ENCODE peak calls at places on chromosomes 13 and 19, in six cellular contexts. M is Peyer's patch; H is IMR-90; Z is Jurkat, Clone E6-1; D is BE2C; W is sigmoid colon. B is an unnamed sample.

GRCh38 chr19:30666301-30666803 is 294.2 kb downstream of the ZNF536 start:
- DNase-seq in M (peak), H (peak), Z (no peak), D (peak), W (no peak), B (peak)

GRCh38 chr13:21243045-21243842 is 66.8 kb downstream of the MRPL57 start:
- DNase-seq in M (no peak), H (no peak), Z (no peak), D (no peak), W (no peak), B (no peak)

GRCh38 chr19:35116085-35116801 is 620 bp downstream of the FXYD3 start:
- DNase-seq in M (peak), H (no peak), Z (no peak), D (no peak), W (no peak), B (no peak)

GRCh38 chr13:80962855-80963254 is 621.9 kb upstream of the SPRY2 start:
- DNase-seq in M (no peak), H (no peak), Z (no peak), D (no peak), W (no peak), B (no peak)

GRCh38 chr13:70842062-70842644 is 733.9 kb upstream of the KLHL1 start:
- DNase-seq in M (no peak), H (no peak), Z (no peak), D (peak), W (no peak), B (no peak)

GRCh38 chr13:69168436-69168835 is 939.2 kb upstream of the ATXN8OS start:
- DNase-seq in M (no peak), H (no peak), Z (no peak), D (no peak), W (no peak), B (no peak)

GRCh38 chr19:1862424-1863307 is 713 bp downstream of the KLF16 start:
- DNase-seq in M (no peak), H (no peak), Z (no peak), D (peak), W (no peak), B (peak)

GRCh38 chr19:49142866-49143335 is 12.3 kb downstream of the HRC start:
- DNase-seq in M (peak), H (peak), Z (no peak), D (peak), W (peak), B (peak)

GRCh38 chr19:31960474-31960873 is 384.9 kb upstream of the ZNF507 start:
- DNase-seq in M (no peak), H (no peak), Z (no peak), D (no peak), W (no peak), B (no peak)

GRCh38 chr13:48542581-48543341 is 9.9 kb upstream of the RCBTB2 start:
- DNase-seq in M (peak), H (peak), Z (peak), D (peak), W (peak), B (peak)

GRCh38 chr19:18436651-18437478 is 1.1 kb downstream of the ISYNA1 start:
- DNase-seq in M (peak), H (peak), Z (peak), D (peak), W (peak), B (peak)

GRCh38 chr19:30393729-30394480 is 21.7 kb downstream of the ZNF536 start:
- DNase-seq in M (no peak), H (no peak), Z (no peak), D (no peak), W (no peak), B (no peak)

GRCh38 chr13:29516012-29516411 is 79.5 kb downstream of the SLC7A1 start:
- DNase-seq in M (no peak), H (no peak), Z (no peak), D (no peak), W (no peak), B (no peak)

GRCh38 chr13:102400619-102401125 is 1.2 kb downstream of the FGF14 start:
- DNase-seq in M (no peak), H (no peak), Z (no peak), D (peak), W (no peak), B (no peak)

GRCh38 chr13:31192306-31192705 is 7.5 kb upstream of the B3GLCT start:
- DNase-seq in M (no peak), H (no peak), Z (no peak), D (no peak), W (no peak), B (no peak)

GRCh38 chr13:40590112-40590862 is 76.2 kb downstream of the FOXO1 start:
- DNase-seq in M (no peak), H (no peak), Z (no peak), D (no peak), W (no peak), B (no peak)

GRCh38 chr13:34034411-34034810 is 216.5 kb downstream of the RFC3 start:
- DNase-seq in M (no peak), H (no peak), Z (no peak), D (no peak), W (no peak), B (no peak)

GRCh38 chr13:29730253-29730652 is 120.2 kb downstream of the UBL3 start:
- DNase-seq in M (no peak), H (no peak), Z (no peak), D (no peak), W (no peak), B (no peak)

GRCh38 chr13:80341098-80341701 is at the start of gene SPRY2:
- DNase-seq in M (peak), H (peak), Z (peak), D (peak), W (peak), B (no peak)

GRCh38 chr13:51845574-51846318 is 769 bp upstream of the TMEM272 start:
- DNase-seq in M (no peak), H (no peak), Z (no peak), D (no peak), W (no peak), B (no peak)
- H3K4me3 ChIP-seq in M (no peak), H (no peak), Z (no peak), D (peak), W (no peak), B (no peak)

DNA sequence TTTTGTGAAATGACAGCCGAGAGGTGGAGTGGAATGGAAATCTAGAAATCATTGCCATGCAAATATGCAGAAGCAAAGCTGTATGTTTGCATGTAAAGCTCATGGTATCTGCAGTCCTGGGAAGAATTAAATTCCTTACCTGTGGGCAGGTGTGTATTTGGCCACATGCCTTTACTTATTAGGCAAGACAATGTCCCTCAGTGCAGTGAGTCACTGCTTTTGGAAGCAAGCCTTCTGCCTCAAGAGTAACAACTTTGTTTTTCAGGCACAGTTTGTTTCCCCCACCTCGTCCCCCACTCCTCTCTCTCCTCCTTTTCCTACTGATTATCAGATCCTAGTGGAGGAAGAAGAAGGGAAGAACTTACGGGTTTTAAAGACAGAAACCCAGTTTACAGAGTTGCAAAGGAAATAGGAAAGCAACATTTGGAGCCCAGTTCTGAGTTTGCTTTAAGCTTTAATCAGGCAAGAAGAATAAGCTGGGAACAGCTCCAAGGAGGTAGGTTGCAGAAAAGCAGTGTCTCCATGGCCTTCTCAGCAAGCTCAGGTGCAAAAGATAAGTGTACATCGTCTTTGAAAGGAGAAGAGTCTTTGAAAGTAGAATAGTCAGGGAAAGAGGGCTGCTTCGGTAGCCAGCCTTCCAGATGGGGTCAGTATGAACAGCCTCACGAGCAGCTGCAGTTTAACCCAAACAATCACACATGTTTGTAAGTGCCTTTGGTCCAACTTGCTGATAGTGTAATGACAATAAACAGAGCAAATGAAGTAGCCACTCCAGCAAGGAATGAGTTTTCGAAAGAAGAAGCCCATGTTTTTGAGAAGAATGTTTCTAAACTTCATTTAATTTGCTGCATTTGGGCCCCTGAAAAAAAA is 190.1 kb downstream of the KLF5 start:
- DNase-seq in M (no peak), H (peak), Z (no peak), D (no peak), W (no peak), B (no peak)
- H3K4me3 ChIP-seq in M (no peak), H (no peak), Z (no peak), D (no peak), W (no peak), B (no peak)

GRCh38 chr13:97111705-97112104 is 110.4 kb upstream of the MBNL2 start:
- DNase-seq in M (no peak), H (no peak), Z (no peak), D (no peak), W (no peak), B (no peak)

GRCh38 chr13:97116754-97117153 is 105.4 kb upstream of the MBNL2 start:
- DNase-seq in M (no peak), H (peak), Z (no peak), D (peak), W (peak), B (no peak)

GRCh38 chr13:97114696-97115095 is 107.4 kb upstream of the MBNL2 start:
- DNase-seq in M (no peak), H (no peak), Z (no peak), D (no peak), W (no peak), B (no peak)

GRCh38 chr13:97112451-97113152 is 109.5 kb upstream of the MBNL2 start:
- DNase-seq in M (no peak), H (peak), Z (no peak), D (no peak), W (no peak), B (no peak)

GRCh38 chr13:97113231-97114001 is 108.7 kb upstream of the MBNL2 start:
- DNase-seq in M (no peak), H (no peak), Z (no peak), D (no peak), W (no peak), B (no peak)
- H3K4me3 ChIP-seq in M (no peak), H (no peak), Z (no peak), D (no peak), W (peak), B (no peak)

GRCh38 chr13:90105881-90106496 is 1241.5 kb upstream of the MIR17HG start:
- DNase-seq in M (no peak), H (no peak), Z (no peak), D (no peak), W (no peak), B (no peak)

GRCh38 chr13:90105276-90105675 is 1242.2 kb upstream of the MIR17HG start:
- DNase-seq in M (no peak), H (no peak), Z (no peak), D (no peak), W (no peak), B (no peak)

GRCh38 chr13:90103099-90103784 is 1244.2 kb upstream of the MIR17HG start:
- DNase-seq in M (no peak), H (no peak), Z (no peak), D (no peak), W (no peak), B (no peak)

GRCh38 chr13:90104764-90105163 is 1242.7 kb upstream of the MIR17HG start:
- DNase-seq in M (no peak), H (no peak), Z (no peak), D (no peak), W (no peak), B (no peak)

GRCh38 chr13:90107658-90108057 is 1239.8 kb upstream of the MIR17HG start:
- DNase-seq in M (peak), H (no peak), Z (no peak), D (no peak), W (no peak), B (no peak)
- H3K4me3 ChIP-seq in M (no peak), H (no peak), Z (no peak), D (no peak), W (no peak), B (no peak)